ENCODE peak calls at places on chromosomes 13 and 19, in five cellular contexts. One of them, this sample, is unnamed.

GRCh38 chr13:48125794-48126228 is 30.9 kb upstream of the MED4 start:
- DNase-seq in posterior vena cava: no peak
- DNase-seq in astrocyte of the hippocampus: peak; percentile 61
- DNase-seq in lung microvascular endothelial cell: peak; percentile 90
- DNase-seq in T-cell: no peak
- DNase-seq in this sample: no peak

GRCh38 chr19:18073197-18073596 is 13.5 kb downstream of the IL12RB1 start:
- DNase-seq in posterior vena cava: no peak
- DNase-seq in astrocyte of the hippocampus: no peak
- DNase-seq in lung microvascular endothelial cell: no peak
- DNase-seq in T-cell: no peak
- DNase-seq in this sample: no peak

GRCh38 chr19:45657520-45658163 is 10.4 kb upstream of the GIPR start:
- DNase-seq in posterior vena cava: no peak
- DNase-seq in astrocyte of the hippocampus: no peak
- DNase-seq in lung microvascular endothelial cell: no peak
- DNase-seq in T-cell: no peak
- DNase-seq in this sample: no peak

GRCh38 chr19:19155495-19156219 is 14.4 kb downstream of the MEF2B start:
- DNase-seq in posterior vena cava: no peak
- DNase-seq in astrocyte of the hippocampus: no peak
- DNase-seq in lung microvascular endothelial cell: no peak
- DNase-seq in T-cell: no peak
- DNase-seq in this sample: no peak

GRCh38 chr19:14478113-14478545 is 3.0 kb upstream of the PTGER1 start:
- DNase-seq in posterior vena cava: no peak
- DNase-seq in astrocyte of the hippocampus: no peak
- DNase-seq in lung microvascular endothelial cell: no peak
- DNase-seq in T-cell: no peak
- DNase-seq in this sample: no peak

GRCh38 chr19:17214531-17215124 is 529 bp upstream of the USE1 start:
- DNase-seq in posterior vena cava: no peak
- DNase-seq in astrocyte of the hippocampus: peak; percentile 24
- DNase-seq in lung microvascular endothelial cell: no peak
- DNase-seq in T-cell: no peak
- DNase-seq in this sample: no peak

GRCh38 chr19:17779281-17779930 is 15.5 kb upstream of the B3GNT3 start:
- DNase-seq in posterior vena cava: no peak
- DNase-seq in astrocyte of the hippocampus: no peak
- DNase-seq in lung microvascular endothelial cell: no peak
- DNase-seq in T-cell: no peak
- DNase-seq in this sample: no peak

GRCh38 chr13:99436686-99437416 is 64.4 kb upstream of the TM9SF2 start:
- DNase-seq in posterior vena cava: peak; percentile 97
- DNase-seq in astrocyte of the hippocampus: peak; percentile 91
- DNase-seq in lung microvascular endothelial cell: peak; percentile 88
- DNase-seq in T-cell: peak; percentile 88
- DNase-seq in this sample: peak; percentile 94

GRCh38 chr19:3459322-3459881 is 20.9 kb downstream of the SMIM24 start:
- DNase-seq in posterior vena cava: peak; percentile 96
- DNase-seq in astrocyte of the hippocampus: peak; percentile 97
- DNase-seq in lung microvascular endothelial cell: peak; percentile 95
- DNase-seq in T-cell: no peak
- DNase-seq in this sample: no peak

GRCh38 chr13:25733061-25733491 is 318.7 kb downstream of the SHISA2 start:
- DNase-seq in posterior vena cava: no peak
- DNase-seq in astrocyte of the hippocampus: peak; percentile 42
- DNase-seq in lung microvascular endothelial cell: no peak
- DNase-seq in T-cell: no peak
- DNase-seq in this sample: no peak

GRCh38 chr13:112071902-112072530 is 5.1 kb downstream of the SOX1 start:
- DNase-seq in posterior vena cava: no peak
- DNase-seq in astrocyte of the hippocampus: no peak
- DNase-seq in lung microvascular endothelial cell: no peak
- DNase-seq in T-cell: no peak
- DNase-seq in this sample: no peak

GRCh38 chr13:114119196-114119595 is 13.2 kb downstream of the RASA3 start:
- DNase-seq in posterior vena cava: no peak
- DNase-seq in astrocyte of the hippocampus: peak; percentile 90
- DNase-seq in lung microvascular endothelial cell: peak; percentile 95
- DNase-seq in T-cell: no peak
- DNase-seq in this sample: no peak

GRCh38 chr19:5166262-5166661 is 174.3 kb downstream of the PTPRS start:
- DNase-seq in posterior vena cava: no peak
- DNase-seq in astrocyte of the hippocampus: peak; percentile 56
- DNase-seq in lung microvascular endothelial cell: peak; percentile 76
- DNase-seq in T-cell: no peak
- DNase-seq in this sample: no peak

GRCh38 chr19:15124572-15125231 is 17.5 kb downstream of the SYDE1 start:
- DNase-seq in posterior vena cava: peak; percentile 94
- DNase-seq in astrocyte of the hippocampus: peak; percentile 29
- DNase-seq in lung microvascular endothelial cell: peak; percentile 23
- DNase-seq in T-cell: no peak
- DNase-seq in this sample: no peak

GRCh38 chr13:46593403-46593802 is 40.4 kb downstream of the LRCH1 start:
- DNase-seq in posterior vena cava: no peak
- DNase-seq in astrocyte of the hippocampus: no peak
- DNase-seq in lung microvascular endothelial cell: no peak
- DNase-seq in T-cell: peak; percentile 57
- DNase-seq in this sample: peak; percentile 69

GRCh38 chr19:33464733-33465115 is 56.9 kb downstream of the PEPD start:
- DNase-seq in posterior vena cava: no peak
- DNase-seq in astrocyte of the hippocampus: no peak
- DNase-seq in lung microvascular endothelial cell: no peak
- DNase-seq in T-cell: no peak
- DNase-seq in this sample: no peak

GRCh38 chr19:49229416-49229815 is 71.8 kb downstream of the TRPM4 start:
- DNase-seq in posterior vena cava: no peak
- DNase-seq in astrocyte of the hippocampus: no peak
- DNase-seq in lung microvascular endothelial cell: no peak
- DNase-seq in T-cell: no peak
- DNase-seq in this sample: no peak

GRCh38 chr19:38417544-38418506 is 8.2 kb downstream of the RASGRP4 start:
- DNase-seq in posterior vena cava: peak; percentile 94
- DNase-seq in astrocyte of the hippocampus: peak; percentile 19
- DNase-seq in lung microvascular endothelial cell: no peak
- DNase-seq in T-cell: no peak
- DNase-seq in this sample: peak; percentile 63

GRCh38 chr19:46602392-46603194 is 1.5 kb downstream of the CALM3 start:
- DNase-seq in posterior vena cava: peak; percentile 76
- DNase-seq in astrocyte of the hippocampus: no peak
- DNase-seq in lung microvascular endothelial cell: no peak
- DNase-seq in T-cell: no peak
- DNase-seq in this sample: peak; percentile 70

GRCh38 chr19:17073869-17074627 is 1.2 kb downstream of the HAUS8 start:
- DNase-seq in posterior vena cava: no peak
- DNase-seq in astrocyte of the hippocampus: no peak
- DNase-seq in lung microvascular endothelial cell: no peak
- DNase-seq in T-cell: no peak
- DNase-seq in this sample: no peak

GRCh38 chr19:13089139-13089856 is 13.4 kb downstream of the LYL1 start:
- DNase-seq in posterior vena cava: no peak
- DNase-seq in astrocyte of the hippocampus: no peak
- DNase-seq in lung microvascular endothelial cell: no peak
- DNase-seq in T-cell: no peak
- DNase-seq in this sample: no peak

GRCh38 chr13:29884671-29885424 is 34.4 kb upstream of the UBL3 start:
- DNase-seq in posterior vena cava: no peak
- DNase-seq in astrocyte of the hippocampus: peak; percentile 45
- DNase-seq in lung microvascular endothelial cell: peak; percentile 26
- DNase-seq in T-cell: no peak
- DNase-seq in this sample: no peak

GRCh38 chr13:22961835-22962537 is 218.8 kb upstream of the SGCG start:
- DNase-seq in posterior vena cava: no peak
- DNase-seq in astrocyte of the hippocampus: no peak
- DNase-seq in lung microvascular endothelial cell: no peak
- DNase-seq in T-cell: no peak
- DNase-seq in this sample: no peak

GRCh38 chr13:108597943-108598342 is 31.5 kb upstream of the MYO16 start:
- DNase-seq in posterior vena cava: no peak
- DNase-seq in astrocyte of the hippocampus: peak; percentile 5
- DNase-seq in lung microvascular endothelial cell: no peak
- DNase-seq in T-cell: no peak
- DNase-seq in this sample: no peak

GRCh38 chr13:40064154-40064713 is 408.8 kb downstream of the COG6 start:
- DNase-seq in posterior vena cava: no peak
- DNase-seq in astrocyte of the hippocampus: no peak
- DNase-seq in lung microvascular endothelial cell: peak; percentile 31
- DNase-seq in T-cell: no peak
- DNase-seq in this sample: no peak

GRCh38 chr13:37914781-37915391 is 45.3 kb upstream of the TRPC4 start:
- DNase-seq in posterior vena cava: no peak
- DNase-seq in astrocyte of the hippocampus: no peak
- DNase-seq in lung microvascular endothelial cell: no peak
- DNase-seq in T-cell: no peak
- DNase-seq in this sample: no peak

GRCh38 chr19:38263696-38264485 is 482 bp upstream of the SPINT2 start:
- DNase-seq in posterior vena cava: peak; percentile 85
- DNase-seq in astrocyte of the hippocampus: peak; percentile 91
- DNase-seq in lung microvascular endothelial cell: peak; percentile 21
- DNase-seq in T-cell: peak; percentile 44
- DNase-seq in this sample: peak; percentile 86

GRCh38 chr13:84136582-84136981 is 254.3 kb upstream of the SLITRK1 start:
- DNase-seq in posterior vena cava: no peak
- DNase-seq in astrocyte of the hippocampus: no peak
- DNase-seq in lung microvascular endothelial cell: no peak
- DNase-seq in T-cell: no peak
- DNase-seq in this sample: no peak

GRCh38 chr19:56133858-56134654 is 7.0 kb upstream of the ZNF444 start:
- DNase-seq in posterior vena cava: no peak
- DNase-seq in astrocyte of the hippocampus: no peak
- DNase-seq in lung microvascular endothelial cell: no peak
- DNase-seq in T-cell: no peak
- DNase-seq in this sample: no peak

GRCh38 chr13:112790735-112791641 is 101.2 kb downstream of the ATP11A start:
- DNase-seq in posterior vena cava: no peak
- DNase-seq in astrocyte of the hippocampus: no peak
- DNase-seq in lung microvascular endothelial cell: no peak
- DNase-seq in T-cell: no peak
- DNase-seq in this sample: no peak

GRCh38 chr19:29364224-29364726 is 151.3 kb upstream of the UQCRFS1 start:
- DNase-seq in posterior vena cava: no peak
- DNase-seq in astrocyte of the hippocampus: no peak
- DNase-seq in lung microvascular endothelial cell: no peak
- DNase-seq in T-cell: no peak
- DNase-seq in this sample: no peak

GRCh38 chr19:27859689-27860088 is 1353.3 kb downstream of the UQCRFS1 start:
- DNase-seq in posterior vena cava: no peak
- DNase-seq in astrocyte of the hippocampus: no peak
- DNase-seq in lung microvascular endothelial cell: no peak
- DNase-seq in T-cell: no peak
- DNase-seq in this sample: no peak

GRCh38 chr13:110873639-110874507 is 41.0 kb downstream of the ANKRD10 start:
- DNase-seq in posterior vena cava: no peak
- DNase-seq in astrocyte of the hippocampus: no peak
- DNase-seq in lung microvascular endothelial cell: no peak
- DNase-seq in T-cell: no peak
- DNase-seq in this sample: no peak

GRCh38 chr19:4057913-4058695 is 8.6 kb downstream of the ZBTB7A start:
- DNase-seq in posterior vena cava: peak; percentile 97
- DNase-seq in astrocyte of the hippocampus: peak; percentile 91
- DNase-seq in lung microvascular endothelial cell: peak; percentile 88
- DNase-seq in T-cell: no peak
- DNase-seq in this sample: peak; percentile 39

GRCh38 chr19:1989513-1990229 is 25.8 kb downstream of the BTBD2 start:
- DNase-seq in posterior vena cava: no peak
- DNase-seq in astrocyte of the hippocampus: no peak
- DNase-seq in lung microvascular endothelial cell: no peak
- DNase-seq in T-cell: no peak
- DNase-seq in this sample: no peak

GRCh38 chr13:112992931-112993700 is 24.1 kb downstream of the MCF2L start:
- DNase-seq in posterior vena cava: no peak
- DNase-seq in astrocyte of the hippocampus: no peak
- DNase-seq in lung microvascular endothelial cell: no peak
- DNase-seq in T-cell: no peak
- DNase-seq in this sample: no peak

GRCh38 chr13:26616126-26616525 is 58.6 kb downstream of the WASF3 start:
- DNase-seq in posterior vena cava: no peak
- DNase-seq in astrocyte of the hippocampus: peak; percentile 42
- DNase-seq in lung microvascular endothelial cell: no peak
- DNase-seq in T-cell: no peak
- DNase-seq in this sample: no peak

GRCh38 chr19:48631254-48631653 is 5.9 kb downstream of the DBP start:
- DNase-seq in posterior vena cava: no peak
- DNase-seq in astrocyte of the hippocampus: no peak
- DNase-seq in lung microvascular endothelial cell: no peak
- DNase-seq in T-cell: no peak
- DNase-seq in this sample: no peak

GRCh38 chr13:66139250-66139649 is 1090.9 kb downstream of the PCDH9 start:
- DNase-seq in posterior vena cava: no peak
- DNase-seq in astrocyte of the hippocampus: no peak
- DNase-seq in lung microvascular endothelial cell: no peak
- DNase-seq in T-cell: no peak
- DNase-seq in this sample: no peak